ENCODE peak calls at places on chromosomes 1 and 21, in ten cellular contexts. C, R, O, U, W, L, Z, N, H and Y are unnamed samples. For H3K4me1, the result is how much of the 10 kb centered on the place peaks cover.

GRCh38 chr1:157504646-157505045 is 47.7 kb downstream of the FCRL5 start:
- DNase-seq in O (no peak), R (no peak), U (no peak), C (peak), Z (no peak), W (no peak), N (no peak), H (no peak), L (no peak), Y (peak)

GRCh38 chr1:46301406-46302090 is 1.9 kb downstream of the LRRC41 start:
- DNase-seq in C (peak), U (peak), N (no peak), L (peak), Z (no peak), R (peak), W (no peak), O (peak), H (no peak), Y (peak)

GRCh38 chr1:158999301-159000069 is 10.2 kb upstream of the IFI16 start:
- DNase-seq in H (no peak), O (peak), U (peak), Z (peak), R (peak), L (peak), N (peak), C (peak), W (peak), Y (peak)

GRCh38 chr1:29991815-29992214 is 731.6 kb downstream of the MATN1 start:
- DNase-seq in N (no peak), W (no peak), R (no peak), U (no peak), H (no peak), C (no peak), Z (no peak), L (no peak), O (no peak), Y (peak)

GRCh38 chr1:41492341-41492848 is 7.9 kb upstream of the EDN2 start:
- DNase-seq in H (no peak), O (peak), R (no peak), L (no peak), W (no peak), C (peak), N (no peak), Z (no peak), U (peak), Y (peak)

GRCh38 chr1:21650400-21650799 is 18.8 kb downstream of the RAP1GAP start:
- DNase-seq in L (no peak), C (no peak), O (no peak), N (no peak), Z (no peak), U (no peak), H (no peak), R (no peak), W (no peak), Y (no peak)

GRCh38 chr1:24987875-24988559 is 57.9 kb upstream of the RUNX3 start:
- DNase-seq in H (no peak), L (no peak), C (peak), N (no peak), W (no peak), O (no peak), Z (no peak), U (no peak), R (no peak), Y (no peak)

GRCh38 chr1:101996830-101997485 is at the start of gene OLFM3:
- DNase-seq in N (no peak), C (peak), W (no peak), U (peak), Z (no peak), H (no peak), O (no peak), L (no peak), R (peak), Y (peak)

GRCh38 chr1:226814751-226815496 is 55.5 kb upstream of the PSEN2 start:
- DNase-seq in L (peak), N (no peak), W (peak), H (peak), U (no peak), Z (no peak), O (peak), C (no peak), R (peak), Y (no peak)

GRCh38 chr1:54275349-54275748 is 75.4 kb downstream of the MRPL37 start:
- DNase-seq in U (no peak), Z (peak), W (no peak), L (peak), H (no peak), O (peak), C (peak), N (peak), R (peak), Y (peak)

GRCh38 chr1:43389326-43390313 is at the start of the genes MED8 and SZT2:
- DNase-seq in U (peak), W (peak), R (peak), Z (peak), H (peak), L (peak), N (peak), O (peak), C (peak), Y (peak)

GRCh38 chr1:206821493-206821892 is 43.9 kb upstream of the IL20 start:
- DNase-seq in W (no peak), C (no peak), N (no peak), L (no peak), R (no peak), U (no peak), H (no peak), O (no peak), Z (no peak), Y (no peak)

GRCh38 chr1:157968951-157969350 is 24.5 kb upstream of the KIRREL1 start:
- DNase-seq in C (no peak), N (no peak), U (no peak), O (no peak), H (no peak), W (peak), Z (no peak), L (no peak), R (peak), Y (no peak)

GRCh38 chr1:222009105-222009730 is 267.3 kb upstream of the DUSP10 start:
- DNase-seq in C (peak), R (no peak), Z (no peak), L (no peak), O (no peak), H (peak), U (peak), W (no peak), N (no peak), Y (peak)

GRCh38 chr1:219109424-219110018 is 64.2 kb upstream of the LYPLAL1 start:
- DNase-seq in N (no peak), O (no peak), C (no peak), L (no peak), W (no peak), Z (no peak), U (no peak), H (no peak), R (no peak), Y (no peak)

GRCh38 chr1:29332204-29332603 is 95.9 kb downstream of the PTPRU start:
- DNase-seq in W (no peak), L (no peak), Z (no peak), O (no peak), C (peak), R (no peak), H (no peak), N (no peak), U (peak), Y (peak)

GRCh38 chr1:200367841-200368534 is 41.8 kb downstream of the ZNF281 start:
- DNase-seq in H (no peak), R (peak), U (no peak), L (no peak), N (no peak), W (no peak), C (no peak), Z (no peak), O (no peak), Y (peak)

GRCh38 chr1:39106949-39107740 is 81.0 kb downstream of the NDUFS5 start:
- DNase-seq in U (peak), N (no peak), H (no peak), Z (no peak), O (no peak), C (peak), W (no peak), L (no peak), R (no peak), Y (peak)

GRCh38 chr1:20480261-20481157 is 5.5 kb downstream of the CAMK2N1 start:
- DNase-seq in R (no peak), U (no peak), L (no peak), O (no peak), W (no peak), C (no peak), Z (peak), N (no peak), H (no peak), Y (no peak)

GRCh38 chr1:24999906-25000305 is 69.8 kb upstream of the RUNX3 start:
- DNase-seq in U (no peak), Z (no peak), H (no peak), R (no peak), O (peak), N (no peak), C (no peak), L (no peak), W (no peak), Y (no peak)

GRCh38 chr1:78240755-78241154 is 195.0 kb downstream of the GIPC2 start:
- DNase-seq in O (no peak), N (no peak), L (no peak), R (no peak), W (no peak), Z (no peak), U (no peak), C (no peak), H (no peak), Y (no peak)

GRCh38 chr1:184476187-184476586 is 89.4 kb downstream of the C1orf21 start:
- DNase-seq in O (no peak), Z (no peak), L (no peak), H (no peak), W (no peak), R (no peak), N (no peak), C (no peak), U (no peak), Y (no peak)

GRCh38 chr1:41498391-41498790 is 13.9 kb upstream of the EDN2 start:
- DNase-seq in Z (no peak), C (no peak), O (no peak), W (no peak), H (no peak), U (no peak), N (no peak), R (no peak), L (no peak), Y (peak)

GRCh38 chr1:217140041-217140901 is 417.0 kb upstream of the ESRRG start:
- DNase-seq in Z (no peak), L (no peak), R (peak), W (no peak), H (no peak), O (no peak), U (peak), C (peak), N (no peak), Y (peak)

GRCh38 chr1:161740871-161741270 is 8.7 kb upstream of the DUSP12 start:
- DNase-seq in C (no peak), R (no peak), L (no peak), N (no peak), Z (no peak), O (no peak), H (no peak), W (no peak), U (no peak), Y (no peak)

GRCh38 chr1:243742814-243743213 is 107.2 kb downstream of the AKT3 start:
- DNase-seq in N (no peak), L (no peak), R (no peak), Z (no peak), C (no peak), U (no peak), H (no peak), O (no peak), W (no peak), Y (no peak)

GRCh38 chr1:2605754-2606003 is 19.1 kb downstream of the PRXL2B start:
- DNase-seq in U (no peak), Z (no peak), O (no peak), W (no peak), L (no peak), N (peak), H (no peak), C (no peak), R (no peak), Y (no peak)
- H3K4me1 ChIP-seq in U (under half), Z (under half), O (under half), W (under half), L (under half), N (under half), H (under half), C (under half), R (under half), Y (under half)

GRCh38 chr1:180155202-180155682 is 573 bp downstream of the QSOX1 start:
- DNase-seq in L (no peak), O (no peak), C (peak), Z (peak), R (no peak), H (no peak), U (peak), W (no peak), N (no peak), Y (peak)
- H3K4me1 ChIP-seq in L (under half), O (under half), C (under half), Z (under half), R (under half), H (under half), U (under half), W (under half), N (under half), Y (under half)

GRCh38 chr21:36330904-36331303 is 10.9 kb downstream of the MORC3 start:
- DNase-seq in L (no peak), H (no peak), Z (no peak), W (no peak), R (no peak), U (peak), O (no peak), N (no peak), C (peak), Y (peak)
- H3K4me1 ChIP-seq in L (under half), H (under half), Z (under half), W (under half), R (under half), U (under half), O (under half), N (half or more), C (under half), Y (under half)

DNA sequence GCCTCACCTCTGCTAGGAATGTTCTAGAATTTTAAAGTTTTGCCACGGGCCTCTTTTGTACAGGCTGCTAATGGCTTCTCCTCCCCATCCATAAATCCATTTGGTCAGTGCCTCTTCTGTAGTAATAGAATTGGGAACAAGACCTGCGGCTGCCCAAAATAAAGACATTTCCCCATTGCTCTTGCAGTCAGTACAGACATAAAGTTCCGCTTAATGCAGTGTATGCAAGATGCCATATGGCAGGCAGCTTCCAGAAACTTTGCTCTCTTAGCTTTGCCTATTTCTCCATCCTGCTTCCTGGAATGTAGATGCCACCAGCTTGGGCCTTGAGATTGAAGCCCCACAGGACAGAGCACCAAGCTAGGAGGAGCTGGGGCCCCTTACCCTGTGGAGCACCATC is 3.7 kb upstream of the SLC2A5 start:
- DNase-seq in R (no peak), L (no peak), O (no peak), U (no peak), W (no peak), H (no peak), N (no peak), C (no peak), Z (no peak), Y (no peak)
- H3K4me1 ChIP-seq in R (under half), L (under half), O (under half), U (under half), W (under half), H (under half), N (under half), C (under half), Z (under half), Y (under half)

GRCh38 chr1:235298772-235299513 is 29.0 kb downstream of the ARID4B start:
- DNase-seq in O (no peak), U (no peak), H (no peak), C (no peak), L (no peak), W (no peak), N (no peak), Z (no peak), R (no peak), Y (no peak)

GRCh38 chr1:235302143-235302542 is 25.8 kb downstream of the ARID4B start:
- DNase-seq in C (no peak), L (no peak), N (no peak), R (no peak), W (no peak), H (no peak), U (no peak), O (no peak), Z (no peak), Y (no peak)

GRCh38 chr1:235299514-235299858 is 28.5 kb downstream of the ARID4B start:
- DNase-seq in O (no peak), R (no peak), U (no peak), L (no peak), C (no peak), Z (no peak), H (no peak), W (no peak), N (no peak), Y (no peak)

GRCh38 chr1:235307158-235308124 is 20.5 kb downstream of the ARID4B start:
- DNase-seq in R (no peak), H (no peak), N (no peak), O (no peak), W (no peak), U (no peak), C (no peak), L (no peak), Z (no peak), Y (no peak)

DNA sequence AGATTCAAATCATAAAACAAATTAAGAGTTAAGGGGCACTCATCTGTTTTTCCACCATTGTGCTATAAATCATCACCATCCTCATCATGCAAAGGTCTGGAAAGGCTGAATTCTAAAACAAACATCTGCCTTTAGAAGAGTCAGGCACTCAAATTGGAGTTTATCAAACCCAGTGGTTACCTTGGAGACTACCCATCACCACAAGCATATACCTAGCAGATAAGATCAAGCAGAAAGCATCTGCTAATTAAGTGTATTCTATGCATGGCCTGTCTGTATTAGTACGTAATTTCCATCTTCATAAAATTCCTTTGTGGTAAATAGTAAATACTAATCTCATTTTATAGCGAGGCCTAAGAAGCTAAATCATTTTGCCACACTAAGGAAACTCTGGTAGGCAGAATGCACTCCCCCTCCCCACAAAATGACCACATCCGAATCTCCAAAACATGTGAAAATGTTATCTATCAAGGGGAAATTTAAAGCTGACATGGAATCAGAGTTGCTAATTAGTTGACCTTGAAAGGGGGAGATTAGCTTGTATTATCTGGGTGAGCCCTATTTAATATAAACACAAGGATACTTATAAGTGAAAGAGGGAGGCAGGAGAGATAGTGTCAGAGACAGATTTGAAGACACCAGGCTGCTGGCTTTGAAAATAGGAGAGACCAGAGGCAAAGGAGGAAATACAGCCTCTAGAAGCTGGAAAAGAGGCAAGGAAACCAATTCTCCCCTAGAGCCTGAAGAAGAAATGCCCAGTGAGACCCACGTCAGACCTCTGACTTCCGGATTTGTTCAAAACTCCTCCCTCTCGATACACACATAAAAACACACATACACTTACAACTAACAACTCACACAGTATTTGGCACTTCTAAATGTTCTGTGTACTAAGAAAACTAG is 23.2 kb downstream of the ARID4B start:
- DNase-seq in L (no peak), H (no peak), C (peak), Z (no peak), N (no peak), U (no peak), O (no peak), R (no peak), W (no peak), Y (no peak)
- H3K4me1 ChIP-seq in L (under half), H (under half), C (under half), Z (under half), N (half or more), U (under half), O (under half), R (under half), W (under half), Y (under half)

GRCh38 chr1:9376886-9377333 is 84.2 kb downstream of the SPSB1 start:
- DNase-seq in L (peak), W (no peak), H (no peak), N (peak), Z (no peak), R (peak), O (peak), U (no peak), C (no peak), Y (no peak)

GRCh38 chr1:9376430-9376829 is 83.7 kb downstream of the SPSB1 start:
- DNase-seq in W (no peak), O (peak), N (peak), L (no peak), Z (no peak), R (no peak), H (no peak), C (no peak), U (no peak), Y (no peak)

GRCh38 chr1:9374748-9375345 is 82.2 kb downstream of the SPSB1 start:
- DNase-seq in R (no peak), L (no peak), Z (no peak), W (no peak), H (no peak), N (no peak), C (peak), O (no peak), U (no peak), Y (peak)

GRCh38 chr1:9373614-9374013 is 80.9 kb downstream of the SPSB1 start:
- DNase-seq in Z (no peak), C (peak), L (no peak), H (no peak), N (no peak), O (no peak), U (no peak), W (no peak), R (no peak), Y (no peak)

GRCh38 chr1:9375912-9376311 is 83.2 kb downstream of the SPSB1 start:
- DNase-seq in C (no peak), L (peak), Z (no peak), O (peak), N (peak), U (no peak), H (no peak), R (no peak), W (no peak), Y (no peak)
- H3K4me1 ChIP-seq in C (under half), L (under half), Z (under half), O (under half), N (half or more), U (under half), H (under half), R (under half), W (under half), Y (under half)

GRCh38 chr1:204299828-204300365 is 59.8 kb downstream of the PLEKHA6 start:
- DNase-seq in H (no peak), W (no peak), R (no peak), N (no peak), C (no peak), Z (no peak), O (peak), L (no peak), U (no peak), Y (no peak)
- H3K4me1 ChIP-seq in H (under half), W (under half), R (half or more), N (half or more), C (under half), Z (under half), O (under half), L (under half), U (under half), Y (under half)